ENCODE peak calls at places on chromosomes 13 and 19, in seven cellular contexts. N is IMR-90, M is HFFc6, C is activated T-cell treated with anti-CD3 and anti-CD28 coated beads for 4 hours, S is NCI-H345, K is iris pigment epithelial cell, P is tibial artery. Y is an unnamed sample.

GRCh38 chr13:101698400-101698799 is 245.9 kb downstream of the ITGBL1 start:
- DNase-seq in C (no peak), S (no peak), M (peak; percentile 25), K (peak; percentile 58), P (no peak), N (peak; percentile 7), Y (no peak)

GRCh38 chr19:29680447-29680846 is 15.2 kb downstream of the PLEKHF1 start:
- DNase-seq in P (no peak), S (no peak), M (no peak), N (no peak), C (peak; percentile 61), K (no peak), Y (no peak)

GRCh38 chr13:41548870-41549269 is 91.5 kb downstream of the RGCC start:
- DNase-seq in S (no peak), P (no peak), K (no peak), N (no peak), M (no peak), C (no peak), Y (no peak)

GRCh38 chr13:22693691-22694090 is 487.1 kb upstream of the SGCG start:
- DNase-seq in M (no peak), S (no peak), N (no peak), C (no peak), K (no peak), P (no peak), Y (no peak)

GRCh38 chr19:31340059-31341025 is 8.9 kb downstream of the TSHZ3 start:
- DNase-seq in K (peak; percentile 45), N (peak; percentile 62), S (no peak), P (no peak), M (peak; percentile 47), C (no peak), Y (peak; percentile 42)

GRCh38 chr19:40253611-40254092 is 27.2 kb upstream of the CCNP start:
- DNase-seq in S (no peak), K (no peak), C (no peak), M (no peak), P (no peak), N (no peak), Y (no peak)

GRCh38 chr13:24038405-24038804 is 122.1 kb upstream of the SPATA13 start:
- DNase-seq in S (no peak), N (peak; percentile 72), P (no peak), K (peak; percentile 72), M (no peak), C (no peak), Y (peak; percentile 82)

GRCh38 chr13:104953588-104953987 is 1581.9 kb downstream of the EFNB2 start:
- DNase-seq in K (peak; percentile 88), S (no peak), P (no peak), M (no peak), N (no peak), C (no peak), Y (no peak)

GRCh38 chr13:87674143-87674772 is 3.1 kb downstream of the SLITRK5 start:
- DNase-seq in S (no peak), P (no peak), M (no peak), C (no peak), N (no peak), K (no peak), Y (peak; percentile 20)

GRCh38 chr13:104196611-104197010 is 1130.4 kb upstream of the SLC10A2 start:
- DNase-seq in S (no peak), M (no peak), K (no peak), P (no peak), N (no peak), C (no peak), Y (no peak)

GRCh38 chr19:29666634-29667389 is 1.6 kb downstream of the PLEKHF1 start:
- DNase-seq in C (no peak), S (no peak), K (peak; percentile 74), M (peak; percentile 41), N (peak; percentile 64), P (peak; percentile 75), Y (peak; percentile 87)

GRCh38 chr19:33447336-33448158 is 74.0 kb downstream of the CEBPG start:
- DNase-seq in M (no peak), N (no peak), C (no peak), S (no peak), P (no peak), K (no peak), Y (no peak)

GRCh38 chr19:29431332-29431731 is 94.5 kb upstream of the VSTM2B start:
- DNase-seq in C (no peak), M (no peak), N (no peak), P (no peak), K (no peak), S (no peak), Y (no peak)

GRCh38 chr19:6103217-6103644 is 7.1 kb downstream of the RFX2 start:
- DNase-seq in C (no peak), M (peak; percentile 95), P (peak; percentile 87), S (no peak), N (peak; percentile 87), K (peak; percentile 87), Y (peak; percentile 92)

GRCh38 chr13:19864339-19865309 is 1.2 kb upstream of the ZMYM5 start:
- DNase-seq in M (peak; percentile 37), P (peak; percentile 68), S (peak; percentile 73), N (peak; percentile 9), C (peak; percentile 70), K (peak; percentile 79), Y (peak; percentile 83)

GRCh38 chr19:4032436-4032835 is 24.9 kb downstream of the PIAS4 start:
- DNase-seq in S (peak; percentile 80), C (no peak), P (no peak), N (no peak), M (no peak), K (no peak), Y (no peak)

GRCh38 chr13:111213964-111214726 is 99.0 kb downstream of the ARHGEF7 start:
- DNase-seq in S (no peak), P (peak; percentile 34), M (no peak), N (no peak), C (no peak), K (no peak), Y (no peak)

GRCh38 chr19:30406220-30406944 is 34.2 kb downstream of the ZNF536 start:
- DNase-seq in M (no peak), S (no peak), N (no peak), P (no peak), K (no peak), C (no peak), Y (peak; percentile 34)

GRCh38 chr19:6070179-6071102 is 39.9 kb downstream of the RFX2 start:
- DNase-seq in S (no peak), K (no peak), P (no peak), N (no peak), M (no peak), C (no peak), Y (no peak)

GRCh38 chr19:14540741-14541525 is 11.5 kb downstream of the TECR start:
- DNase-seq in N (no peak), P (no peak), K (no peak), C (no peak), M (no peak), S (no peak), Y (no peak)

GRCh38 chr13:48110132-48110868 is 15.4 kb upstream of the MED4 start:
- DNase-seq in S (no peak), P (no peak), C (no peak), M (no peak), K (peak; percentile 29), N (no peak), Y (peak; percentile 58)

GRCh38 chr13:109256866-109257760 is 529.3 kb downstream of the IRS2 start:
- DNase-seq in C (no peak), M (peak; percentile 95), K (peak; percentile 99), S (no peak), N (peak; percentile 97), P (no peak), Y (peak; percentile 95)

GRCh38 chr19:44808463-44809371 is at the start of gene BCAM:
- DNase-seq in K (peak; percentile 50), S (peak; percentile 38), C (no peak), N (peak; percentile 54), M (no peak), P (peak; percentile 67), Y (peak; percentile 91)